ENCODE peak calls at places on chromosomes 3 and 15, in eight cellular contexts. J, Y, Q, D, R, Z, V and E are unnamed samples.

GRCh38 chr15:40070166-40070557 is 31.2 kb upstream of the SRP14 start:
- DNase-seq in R (no peak), Y (no peak), D (no peak), Q (no peak), J (no peak), Z (no peak), V (no peak), E (no peak)

GRCh38 chr15:89221543-89221942 is at the start of gene RLBP1:
- DNase-seq in V (no peak), Y (no peak), J (no peak), D (no peak), Q (no peak), R (no peak), Z (no peak), E (peak; percentile 24)

GRCh38 chr3:71229905-71230657 is 353.4 kb downstream of the FOXP1 start:
- DNase-seq in R (no peak), J (no peak), Z (no peak), Y (no peak), Q (no peak), D (no peak), V (no peak), E (no peak)

GRCh38 chr15:67574981-67575632 is 32.6 kb downstream of the MAP2K5 start:
- DNase-seq in Q (no peak), D (no peak), Z (no peak), Y (peak; percentile 12), R (no peak), V (no peak), J (no peak), E (no peak)

GRCh38 chr15:40930430-40931299 is 1.5 kb downstream of the DLL4 start:
- DNase-seq in Q (no peak), R (no peak), V (no peak), Z (no peak), Y (no peak), J (peak; percentile 77), D (peak; percentile 70), E (no peak)

GRCh38 chr15:57388199-57388863 is 12.0 kb downstream of the CGNL1 start:
- DNase-seq in D (no peak), R (no peak), V (no peak), J (no peak), Z (no peak), Y (no peak), Q (no peak), E (no peak)

GRCh38 chr3:113747719-113748046 is 848 bp downstream of the ATP6V1A start:
- DNase-seq in Z (no peak), V (no peak), D (no peak), Y (no peak), Q (no peak), R (no peak), J (no peak), E (no peak)

GRCh38 chr15:89413877-89414276 is 79.3 kb upstream of the POLG start:
- DNase-seq in V (no peak), Z (no peak), R (no peak), Q (no peak), J (no peak), D (no peak), Y (no peak), E (no peak)

GRCh38 chr15:81282911-81283310 is 41.0 kb downstream of the STARD5 start:
- DNase-seq in V (no peak), R (no peak), D (no peak), Z (no peak), J (no peak), Y (no peak), Q (no peak), E (no peak)

GRCh38 chr15:94265009-94265408 is 33.6 kb downstream of the MCTP2 start:
- DNase-seq in D (no peak), Y (peak; percentile 19), V (no peak), J (no peak), Z (no peak), R (no peak), Q (no peak), E (no peak)

GRCh38 chr3:151909720-151910405 is 36.4 kb downstream of the SUCNR1 start:
- DNase-seq in Z (no peak), J (no peak), R (no peak), Q (no peak), Y (no peak), D (no peak), V (no peak), E (no peak)

GRCh38 chr15:69573815-69574472 is 121.3 kb downstream of the RPLP1 start:
- DNase-seq in Q (no peak), D (no peak), R (no peak), Y (peak; percentile 15), J (no peak), Z (no peak), V (no peak), E (no peak)

GRCh38 chr3:87298111-87298718 is 21.8 kb upstream of the POU1F1 start:
- DNase-seq in R (peak; percentile 2), J (peak; percentile 20), V (no peak), D (no peak), Q (no peak), Y (peak; percentile 44), Z (no peak), E (no peak)